ENCODE peak calls at places on chromosome 22, in seven cellular contexts. T is body of pancreas; B is BJ; K is aorta; Z is IMR-90; N is effector memory CD8-positive, alpha-beta T cell; X is fibroblast of pulmonary artery. R is an unnamed sample.

GRCh38 chr22:25091449-25091848 is 108.2 kb upstream of the CRYBB3 start:
- DNase-seq in T (no peak), B (no peak), K (no peak), Z (no peak), N (no peak), X (no peak), R (no peak)

GRCh38 chr22:18927573-18927972 is 8.5 kb downstream of the PRODH start:
- DNase-seq in T (no peak), B (no peak), K (no peak), Z (no peak), N (no peak), X (no peak), R (no peak)

GRCh38 chr22:38569972-38570840 is at the start of gene DMC1:
- DNase-seq in T (peak; percentile 97), B (no peak), K (peak; percentile 99), Z (peak; percentile 69), N (peak; percentile 88), X (peak; percentile 82), R (peak; percentile 90)

GRCh38 chr22:33518405-33518804 is 401.9 kb downstream of the LARGE1 start:
- DNase-seq in T (no peak), B (no peak), K (no peak), Z (no peak), N (no peak), X (no peak), R (no peak)

GRCh38 chr22:48824673-48825651 is 1002.7 kb downstream of the BRD1 start:
- DNase-seq in T (no peak), B (no peak), K (no peak), Z (no peak), N (no peak), X (no peak), R (no peak)

GRCh38 chr22:24129980-24130379 is 51.3 kb upstream of the SUSD2 start:
- DNase-seq in T (no peak), B (no peak), K (no peak), Z (no peak), N (no peak), X (no peak), R (no peak)

GRCh38 chr22:46373838-46374662 is 38.5 kb downstream of the TRMU start:
- DNase-seq in T (no peak), B (no peak), K (no peak), Z (no peak), N (peak; percentile 52), X (no peak), R (peak; percentile 45)

GRCh38 chr22:46379301-46379930 is 43.9 kb downstream of the TRMU start:
- DNase-seq in T (peak; percentile 74), B (no peak), K (peak; percentile 70), Z (no peak), N (no peak), X (no peak), R (no peak)

GRCh38 chr22:45549739-45550138 is 47.1 kb downstream of the FBLN1 start:
- DNase-seq in T (no peak), B (no peak), K (no peak), Z (no peak), N (no peak), X (no peak), R (no peak)

GRCh38 chr22:28435960-28436359 is 243.7 kb downstream of the TTC28 start:
- DNase-seq in T (no peak), B (no peak), K (no peak), Z (no peak), N (no peak), X (no peak), R (no peak)

GRCh38 chr22:20268350-20269012 is 363 bp upstream of the RTN4R start:
- DNase-seq in T (peak; percentile 78), B (no peak), K (peak; percentile 89), Z (peak; percentile 19), N (peak; percentile 58), X (peak; percentile 35), R (peak; percentile 46)

GRCh38 chr22:33851240-33851639 is 69.0 kb downstream of the LARGE1 start:
- DNase-seq in T (no peak), B (no peak), K (no peak), Z (peak; percentile 44), N (no peak), X (no peak), R (no peak)

GRCh38 chr22:20254975-20255946 is 12.9 kb downstream of the RTN4R start:
- DNase-seq in T (no peak), B (no peak), K (no peak), Z (no peak), N (no peak), X (no peak), R (peak; percentile 17)

GRCh38 chr22:20798974-20799373 is 25.1 kb downstream of the SERPIND1 start:
- DNase-seq in T (no peak), B (no peak), K (no peak), Z (no peak), N (no peak), X (no peak), R (no peak)

GRCh38 chr22:42947211-42947990 is 67.5 kb downstream of the PACSIN2 start:
- DNase-seq in T (peak; percentile 92), B (no peak), K (peak; percentile 74), Z (peak; percentile 41), N (no peak), X (no peak), R (no peak)

GRCh38 chr22:29636751-29637150 is 33.3 kb downstream of the NF2 start:
- DNase-seq in T (no peak), B (no peak), K (no peak), Z (no peak), N (no peak), X (no peak), R (no peak)

GRCh38 chr22:50542416-50542927 is 3.2 kb upstream of the KLHDC7B start:
- DNase-seq in T (no peak), B (no peak), K (no peak), Z (no peak), N (no peak), X (no peak), R (no peak)

GRCh38 chr22:46149493-46149997 is 781 bp upstream of the PPARA start:
- DNase-seq in T (peak; percentile 81), B (no peak), K (peak; percentile 88), Z (no peak), N (peak; percentile 27), X (peak; percentile 10), R (no peak)

GRCh38 chr22:32731372-32731771 is 70.1 kb upstream of the TIMP3 start:
- DNase-seq in T (no peak), B (no peak), K (no peak), Z (no peak), N (no peak), X (no peak), R (no peak)

GRCh38 chr22:23282986-23283385 is 102.7 kb downstream of the BCR start:
- DNase-seq in T (no peak), B (no peak), K (no peak), Z (no peak), N (no peak), X (no peak), R (no peak)

GRCh38 chr22:36204001-36204640 is 2.5 kb upstream of the APOL4 start:
- DNase-seq in T (no peak), B (no peak), K (no peak), Z (no peak), N (no peak), X (no peak), R (no peak)

GRCh38 chr22:29481265-29482000 is 1.4 kb downstream of the NEFH start:
- DNase-seq in T (peak; percentile 52), B (no peak), K (no peak), Z (no peak), N (no peak), X (peak; percentile 16), R (no peak)

R was measured in CD4-positive, alpha-beta memory T cell.